ENCODE peak calls at places on chromosomes 6 and 20, in ten cellular contexts. A is choroid plexus epithelial cell, D is WTC11, K is lower lobe of right lung, W is A549, J is AG04450, Q is PC-3, Z is IMR-90, R is lung, T is astrocyte of the spinal cord. E is an unnamed sample.

GRCh38 chr20:3088031-3088430 is 3.5 kb upstream of the AVP start:
- DNase-seq in W (no peak), A (no peak), R (no peak), J (no peak), K (no peak), Q (no peak), D (no peak), Z (no peak), T (no peak), E (no peak)

GRCh38 chr20:21339499-21339898 is 36.4 kb downstream of the XRN2 start:
- DNase-seq in K (no peak), A (peak; percentile 53), W (no peak), J (no peak), Z (peak; percentile 3), R (no peak), D (no peak), Q (no peak), T (no peak), E (no peak)

GRCh38 chr20:53080969-53081871 is 109.1 kb downstream of the TSHZ2 start:
- DNase-seq in D (no peak), Q (peak; percentile 51), K (peak; percentile 48), A (peak; percentile 30), Z (peak; percentile 27), R (peak; percentile 36), T (peak; percentile 47), J (no peak), W (peak; percentile 28), E (no peak)

GRCh38 chr20:58542411-58543095 is 27.4 kb upstream of the APCDD1L start:
- DNase-seq in K (no peak), D (no peak), Z (peak; percentile 36), J (no peak), T (no peak), R (no peak), W (no peak), A (no peak), Q (peak; percentile 71), E (no peak)

GRCh38 chr6:151389640-151390275 is 1.6 kb downstream of the ZBTB2 start:
- DNase-seq in R (peak; percentile 63), A (peak; percentile 71), W (no peak), J (no peak), K (peak; percentile 65), Q (peak; percentile 58), D (peak; percentile 28), Z (peak; percentile 59), T (peak; percentile 74), E (no peak)

GRCh38 chr6:107331409-107332386 is 127.7 kb downstream of the PDSS2 start:
- DNase-seq in Z (peak; percentile 53), R (no peak), W (no peak), A (peak; percentile 43), Q (no peak), J (no peak), T (peak; percentile 12), K (no peak), D (no peak), E (no peak)

GRCh38 chr6:131765853-131766135 is 42.0 kb upstream of the ENPP1 start:
- DNase-seq in W (no peak), K (no peak), A (no peak), Z (no peak), J (no peak), R (no peak), T (no peak), D (no peak), Q (no peak), E (no peak)

GRCh38 chr6:19788684-19789083 is 48.5 kb upstream of the ID4 start:
- DNase-seq in W (no peak), Q (no peak), J (no peak), R (no peak), K (no peak), T (no peak), D (no peak), Z (no peak), A (peak; percentile 36), E (no peak)

GRCh38 chr20:56656632-56657031 is 27.5 kb downstream of the TFAP2C start:
- DNase-seq in R (no peak), Q (no peak), W (no peak), Z (no peak), K (no peak), T (no peak), D (no peak), J (no peak), A (no peak), E (no peak)

GRCh38 chr6:107489636-107490567 is at the start of gene SOBP:
- DNase-seq in K (peak; percentile 55), D (peak; percentile 64), R (peak; percentile 32), Z (peak; percentile 47), J (no peak), T (peak; percentile 29), A (peak; percentile 26), W (peak; percentile 28), Q (no peak), E (peak; percentile 68)

GRCh38 chr20:58393299-58393698 is 4.3 kb downstream of the VAPB start:
- DNase-seq in T (peak; percentile 30), A (peak; percentile 23), K (no peak), D (no peak), W (no peak), Z (peak; percentile 55), J (peak; percentile 26), Q (no peak), R (no peak), E (no peak)

GRCh38 chr6:114310053-114310452 is 32.8 kb downstream of the HS3ST5 start:
- DNase-seq in R (no peak), W (no peak), T (no peak), A (no peak), D (no peak), Q (no peak), Z (no peak), K (no peak), J (no peak), E (no peak)

GRCh38 chr6:114301596-114302219 is 41.1 kb downstream of the HS3ST5 start:
- DNase-seq in R (no peak), Z (no peak), W (no peak), D (no peak), A (no peak), T (no peak), J (no peak), K (no peak), Q (peak; percentile 3), E (no peak)

DNA sequence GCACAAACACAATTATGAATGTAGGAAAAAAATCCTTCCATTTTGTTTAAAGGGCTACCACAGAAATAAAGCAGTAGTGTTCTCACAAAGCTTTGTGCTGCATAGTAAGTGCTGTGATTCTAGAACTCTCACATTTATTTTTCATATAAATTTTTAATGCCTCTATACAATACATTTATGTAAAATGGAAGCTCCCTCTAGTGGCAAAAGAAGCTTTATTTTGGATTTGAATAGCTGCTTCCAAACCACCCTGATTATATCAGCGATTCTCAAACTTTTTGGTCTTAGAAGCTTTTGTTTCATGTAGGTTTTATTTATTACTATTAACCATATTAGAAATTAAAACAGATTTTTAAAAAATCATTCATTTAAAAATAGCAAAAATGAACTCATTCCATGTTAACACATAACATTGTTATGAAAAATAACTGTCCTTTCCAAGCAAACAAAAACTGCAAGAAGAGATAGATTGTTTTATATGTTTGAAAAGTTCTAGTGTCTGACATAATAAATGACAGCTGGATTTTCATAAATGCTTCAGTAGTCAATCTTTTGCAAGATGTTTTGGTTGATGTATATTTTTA is 38.4 kb downstream of the HS3ST5 start:
- DNase-seq in Z (peak; percentile 24), Q (peak; percentile 64), T (peak; percentile 36), J (peak; percentile 7), R (no peak), W (peak; percentile 9), K (no peak), D (no peak), A (peak; percentile 50), E (no peak)
- TF ChIP-seq CTCF in Z (peak; percentile 55), Q (peak; percentile 65), T (peak; percentile 44), J (peak; percentile 61), R (no peak), W (peak; percentile 49), K (peak; percentile 34), D (peak; percentile 32), A (peak; percentile 53), E (no peak)

GRCh38 chr20:4812641-4813075 is 90.9 kb downstream of the PRND start:
- DNase-seq in T (no peak), D (no peak), Z (no peak), J (no peak), Q (no peak), W (no peak), K (no peak), A (no peak), R (no peak), E (no peak)

GRCh38 chr20:4813839-4814695 is 92.4 kb downstream of the PRND start:
- DNase-seq in D (no peak), T (no peak), J (no peak), R (no peak), A (no peak), K (no peak), Q (peak; percentile 36), Z (no peak), W (no peak), E (peak; percentile 86)

GRCh38 chr20:4815618-4816017 is 93.9 kb downstream of the PRND start:
- DNase-seq in W (no peak), Q (no peak), J (no peak), A (no peak), T (no peak), D (no peak), Z (no peak), K (no peak), R (no peak), E (no peak)

GRCh38 chr20:4813076-4813838 is 91.5 kb downstream of the PRND start:
- DNase-seq in T (no peak), Z (no peak), J (no peak), K (no peak), R (no peak), Q (no peak), W (no peak), D (no peak), A (peak; percentile 24), E (peak; percentile 81)

GRCh38 chr20:4814696-4815252 is 93.1 kb downstream of the PRND start:
- DNase-seq in D (no peak), Q (no peak), W (no peak), K (peak; percentile 76), T (no peak), R (no peak), A (no peak), Z (no peak), J (no peak), E (peak; percentile 76)
- TF ChIP-seq CTCF in D (no peak), Q (no peak), W (no peak), K (no peak), T (no peak), R (no peak), A (no peak), Z (no peak), J (no peak), E (no peak)

GRCh38 chr6:42095776-42096541 is 45.6 kb downstream of the TAF8 start:
- DNase-seq in J (no peak), D (peak; percentile 42), W (peak; percentile 24), A (no peak), Q (no peak), R (no peak), K (no peak), Z (no peak), T (no peak), E (no peak)
- TF ChIP-seq CTCF in J (peak; percentile 17), D (no peak), W (no peak), A (peak; percentile 48), Q (peak; percentile 35), R (no peak), K (no peak), Z (no peak), T (peak; percentile 27), E (no peak)

DNA sequence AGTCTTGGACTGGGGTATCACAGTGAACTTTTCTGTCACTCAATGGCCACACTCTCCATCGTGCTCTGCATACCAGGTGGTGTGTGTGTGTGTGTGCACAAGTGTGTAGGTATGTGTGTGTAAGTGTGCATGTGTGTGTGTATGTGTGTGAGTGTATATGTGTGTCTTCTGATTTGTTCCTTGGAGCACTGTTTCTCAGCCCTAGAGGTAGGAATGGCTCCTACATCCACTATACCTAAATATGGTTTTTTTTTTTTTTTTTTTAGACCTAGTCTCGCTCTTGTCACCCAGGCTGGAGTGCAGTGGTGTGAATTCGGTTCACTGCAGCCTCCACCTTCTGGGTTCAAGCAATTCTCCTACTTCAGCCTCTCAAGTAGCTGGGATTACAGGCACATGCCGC is 236.6 kb downstream of the PHF3 start:
- DNase-seq in R (no peak), T (no peak), J (no peak), K (no peak), Q (no peak), Z (no peak), A (no peak), W (peak; percentile 4), D (no peak), E (no peak)
- TF ChIP-seq CTCF in R (no peak), T (no peak), J (peak; percentile 27), K (no peak), Q (no peak), Z (no peak), A (no peak), W (no peak), D (no peak), E (no peak)